ENCODE peak calls at places on chromosomes 2 and 18, in ten cellular contexts. J is hypothalamus; T is Calu3; V is mesenteric fat pad; L is AG08396; G is SW 1271; S is left lobe of liver; E is HEK293T; K is activated naive CD4-positive, alpha-beta T cell treated with anti-CD3 and anti-CD28 coated beads for 36 hours; I is anterior cingulate cortex. C is an unnamed sample.
A peak's percentile ranks its signal among the peaks of the same experiment; 100 is the strongest.

GRCh38 chr2:216996279-216996845 is 136.5 kb upstream of the TNP1 start:
- DNase-seq in I (no peak), J (no peak), T (no peak), S (no peak), L (no peak), V (no peak), K (no peak), E (no peak), G (no peak), C (no peak)

GRCh38 chr2:73870084-73870483 is 22.7 kb upstream of the ACTG2 start:
- DNase-seq in I (no peak), J (no peak), K (no peak), V (no peak), T (no peak), E (no peak), L (peak; percentile 77), G (no peak), S (no peak), C (no peak)

GRCh38 chr2:17171446-17172049 is 346.7 kb downstream of the RAD51AP2 start:
- DNase-seq in E (peak; percentile 53), V (no peak), T (peak; percentile 6), G (no peak), J (no peak), L (peak; percentile 16), S (no peak), I (peak; percentile 6), K (no peak), C (no peak)

GRCh38 chr2:75224636-75225094 is 25.3 kb upstream of the TACR1 start:
- DNase-seq in S (no peak), T (no peak), L (no peak), V (no peak), G (no peak), K (no peak), I (no peak), J (no peak), E (no peak), C (no peak)

GRCh38 chr18:48750485-48751175 is 200.1 kb downstream of the SMAD7 start:
- DNase-seq in S (no peak), K (no peak), E (no peak), I (no peak), L (no peak), G (no peak), V (no peak), J (no peak), T (no peak), C (no peak)

GRCh38 chr2:191265311-191266170 is 20.3 kb downstream of the MYO1B start:
- DNase-seq in V (no peak), K (no peak), L (peak; percentile 56), I (no peak), J (no peak), S (peak; percentile 75), E (no peak), T (no peak), G (no peak), C (no peak)

GRCh38 chr18:31274915-31275314 is 43.0 kb upstream of the DSG1 start:
- DNase-seq in K (no peak), J (no peak), I (no peak), V (no peak), G (no peak), T (peak; percentile 66), S (peak; percentile 73), E (peak; percentile 51), L (no peak), C (no peak)

GRCh38 chr2:57076856-57077255 is 893.1 kb downstream of the CCDC85A start:
- DNase-seq in I (no peak), E (no peak), T (no peak), J (no peak), S (no peak), K (no peak), G (no peak), V (no peak), L (no peak), C (no peak)

GRCh38 chr2:41775381-41776025 is 272.3 kb upstream of the PKDCC start:
- DNase-seq in S (no peak), T (no peak), L (no peak), V (no peak), G (no peak), E (no peak), I (no peak), J (no peak), K (no peak), C (no peak)

GRCh38 chr18:25350561-25351201 is 1.3 kb downstream of the ZNF521 start:
- DNase-seq in I (peak; percentile 23), K (peak; percentile 13), V (peak; percentile 90), G (no peak), T (no peak), E (peak; percentile 50), L (peak; percentile 76), J (peak; percentile 24), S (peak; percentile 44), C (peak; percentile 88)

GRCh38 chr2:45288532-45288931 is 279.3 kb upstream of the SIX2 start:
- DNase-seq in E (no peak), J (no peak), T (no peak), I (no peak), L (no peak), G (no peak), V (no peak), S (no peak), K (no peak), C (no peak)

GRCh38 chr2:166180951-166181812 is 53.4 kb upstream of the SCN1A start:
- DNase-seq in E (peak; percentile 50), I (peak; percentile 23), K (peak; percentile 56), T (peak; percentile 71), L (peak; percentile 43), J (no peak), G (no peak), S (peak; percentile 63), V (no peak), C (peak; percentile 57)

GRCh38 chr2:939936-940620 is 10.6 kb upstream of the SNTG2 start:
- DNase-seq in E (no peak), T (no peak), K (no peak), G (no peak), S (no peak), L (no peak), I (no peak), V (peak; percentile 72), J (no peak), C (no peak)

GRCh38 chr2:241592126-241592845 is 33.7 kb downstream of the BOK start:
- DNase-seq in J (no peak), L (no peak), T (no peak), G (no peak), S (no peak), I (no peak), V (no peak), E (no peak), K (no peak), C (no peak)

GRCh38 chr18:67300498-67300897 is 216.0 kb downstream of the DSEL start:
- DNase-seq in T (no peak), L (no peak), G (no peak), S (no peak), J (no peak), E (no peak), V (no peak), I (no peak), K (peak; percentile 55), C (no peak)

GRCh38 chr2:74593826-74594467 is 39.4 kb downstream of the DOK1 start:
- DNase-seq in E (no peak), G (no peak), V (no peak), I (no peak), K (no peak), S (no peak), L (no peak), J (no peak), T (no peak), C (no peak)

GRCh38 chr2:33340265-33340664 is 136.2 kb upstream of the RASGRP3 start:
- DNase-seq in V (peak; percentile 93), J (no peak), T (no peak), S (peak; percentile 62), G (no peak), L (peak; percentile 4), K (no peak), I (peak; percentile 30), E (no peak), C (no peak)

GRCh38 chr18:24683965-24684364 is 223.5 kb downstream of the HRH4 start:
- DNase-seq in T (no peak), I (no peak), G (no peak), S (no peak), V (no peak), E (no peak), K (no peak), J (no peak), L (no peak), C (no peak)

GRCh38 chr2:14647714-14648113 is 15.2 kb downstream of the LRATD1 start:
- DNase-seq in J (no peak), S (no peak), I (no peak), V (no peak), E (no peak), G (no peak), K (no peak), L (no peak), T (no peak), C (no peak)

GRCh38 chr2:102181376-102181775 is 5.4 kb upstream of the IL1RL2 start:
- DNase-seq in L (no peak), I (no peak), K (no peak), G (no peak), S (no peak), E (no peak), V (no peak), J (no peak), T (no peak), C (no peak)

GRCh38 chr2:40740419-40740818 is 288.5 kb upstream of the SLC8A1 start:
- DNase-seq in J (no peak), T (peak; percentile 13), E (no peak), L (no peak), G (no peak), I (no peak), S (no peak), K (no peak), V (no peak), C (no peak)

GRCh38 chr2:124810132-124810531 is 785.0 kb downstream of the CNTNAP5 start:
- DNase-seq in V (no peak), K (no peak), J (no peak), E (no peak), G (no peak), I (no peak), L (no peak), T (no peak), S (peak; percentile 55), C (no peak)

GRCh38 chr2:212677466-212677865 is 138.9 kb upstream of the ERBB4 start:
- DNase-seq in J (no peak), K (no peak), I (no peak), T (no peak), S (no peak), L (no peak), G (no peak), E (no peak), V (no peak), C (no peak)

GRCh38 chr2:132584976-132585817 is 84.8 kb downstream of the LYPD1 start:
- DNase-seq in S (no peak), G (no peak), I (no peak), K (no peak), J (no peak), L (no peak), V (no peak), E (no peak), T (no peak), C (no peak)

GRCh38 chr18:58615150-58616132 is 13.4 kb downstream of the ALPK2 start:
- DNase-seq in L (no peak), T (no peak), I (no peak), E (no peak), J (no peak), K (peak; percentile 91), G (no peak), S (no peak), V (no peak), C (peak; percentile 24)